ENCODE peak calls at places on chromosomes 13 and 19, in eight cellular contexts. F is AG09309, H is cardiac muscle cell, V is left lung, K is dorsolateral prefrontal cortex, T is progenitor cell of endocrine pancreas, P is pancreas, L is MCF 10A. N is an unnamed sample.

GRCh38 chr13:93266681-93267080 is 40.1 kb downstream of the GPC6 start:
- DNase-seq in V (no peak), H (no peak), K (no peak), L (no peak), F (no peak), P (no peak), T (no peak), N (no peak)

GRCh38 chr19:51799998-51800848 is 5.3 kb downstream of the FPR3 start:
- DNase-seq in P (peak), T (no peak), H (no peak), K (no peak), F (no peak), L (no peak), V (peak), N (no peak)

GRCh38 chr13:113393572-113394503 is 29.9 kb upstream of the GRTP1 start:
- DNase-seq in K (peak), V (peak), F (no peak), L (peak), P (peak), T (peak), H (peak), N (peak)

GRCh38 chr19:53308339-53308811 is 25.2 kb upstream of the ZNF845 start:
- DNase-seq in H (peak), L (no peak), K (no peak), T (peak), F (no peak), V (no peak), P (peak), N (peak)

GRCh38 chr19:41887711-41888382 is 4.9 kb downstream of the ARHGEF1 start:
- DNase-seq in T (peak), L (peak), F (no peak), V (peak), H (no peak), P (peak), K (peak), N (no peak)

GRCh38 chr13:80083516-80084085 is 257.3 kb downstream of the SPRY2 start:
- DNase-seq in H (no peak), T (no peak), F (no peak), L (peak), K (no peak), P (no peak), V (no peak), N (no peak)

GRCh38 chr13:25493930-25494707 is 122.3 kb downstream of the ATP8A2 start:
- DNase-seq in P (no peak), L (no peak), T (no peak), F (no peak), H (peak), V (no peak), K (no peak), N (no peak)

GRCh38 chr13:33260168-33261098 is 25.1 kb downstream of the STARD13 start:
- DNase-seq in L (peak), V (no peak), H (peak), F (no peak), P (no peak), K (no peak), T (no peak), N (no peak)

GRCh38 chr13:90105881-90106496 is 1241.5 kb upstream of the MIR17HG start:
- DNase-seq in L (no peak), K (no peak), P (no peak), V (no peak), F (no peak), H (no peak), T (no peak), N (no peak)

GRCh38 chr13:21668665-21669599 is 1.9 kb upstream of the FGF9 start:
- DNase-seq in L (no peak), H (peak), T (peak), F (no peak), K (peak), V (peak), P (no peak), N (no peak)

GRCh38 chr13:107284168-107284567 is 716.2 kb upstream of the ARGLU1 start:
- DNase-seq in T (no peak), K (no peak), H (no peak), V (no peak), P (no peak), F (no peak), L (peak), N (no peak)

GRCh38 chr13:114070098-114070799 is 62.2 kb downstream of the RASA3 start:
- DNase-seq in F (no peak), L (no peak), P (no peak), K (peak), H (no peak), V (peak), T (no peak), N (no peak)

GRCh38 chr13:110559429-110559943 is 2.0 kb downstream of the RAB20 start:
- DNase-seq in K (no peak), F (no peak), L (no peak), P (peak), V (peak), T (no peak), H (peak), N (no peak)

GRCh38 chr13:32079586-32079985 is 48.0 kb downstream of the FRY start:
- DNase-seq in F (no peak), V (no peak), H (no peak), T (no peak), L (no peak), P (no peak), K (no peak), N (no peak)

GRCh38 chr19:8148410-8149231 is 771 bp downstream of the FBN3 start:
- DNase-seq in H (peak), L (no peak), P (peak), F (no peak), K (no peak), T (peak), V (no peak), N (peak)

GRCh38 chr13:65470781-65471180 is 1759.4 kb downstream of the PCDH9 start:
- DNase-seq in L (no peak), F (no peak), K (no peak), P (no peak), V (no peak), T (no peak), H (no peak), N (no peak)

GRCh38 chr13:51976423-51976822 is 34.8 kb downstream of the ATP7B start:
- DNase-seq in L (no peak), K (no peak), P (no peak), V (no peak), F (no peak), H (no peak), T (no peak), N (no peak)

GRCh38 chr19:15893498-15893897 is 4.4 kb downstream of the CYP4F2 start:
- DNase-seq in H (no peak), T (no peak), K (no peak), V (no peak), F (no peak), L (no peak), P (no peak), N (no peak)

GRCh38 chr13:43331676-43332075 is 308.3 kb downstream of the DNAJC15 start:
- DNase-seq in F (no peak), K (peak), L (no peak), H (no peak), V (no peak), T (no peak), P (no peak), N (no peak)

GRCh38 chr13:109309625-109310363 is 476.6 kb downstream of the IRS2 start:
- DNase-seq in K (no peak), T (no peak), H (no peak), V (no peak), F (no peak), P (peak), L (no peak), N (no peak)

GRCh38 chr19:41588497-41589209 is 12.7 kb downstream of the CEACAM21 start:
- DNase-seq in T (no peak), P (no peak), L (peak), V (no peak), K (no peak), H (peak), F (no peak), N (no peak)

GRCh38 chr19:4327877-4328242 is 10.8 kb downstream of the STAP2 start:
- DNase-seq in K (no peak), F (no peak), V (no peak), L (no peak), H (no peak), T (no peak), P (no peak), N (no peak)

GRCh38 chr19:20928371-20928770 is 5.3 kb downstream of the ZNF85 start:
- DNase-seq in V (no peak), P (no peak), H (no peak), L (peak), F (peak), K (no peak), T (no peak), N (no peak)

GRCh38 chr13:113591750-113592149 is 7.2 kb downstream of the TFDP1 start:
- DNase-seq in V (no peak), P (no peak), H (no peak), F (no peak), L (no peak), T (no peak), K (no peak), N (no peak)

GRCh38 chr13:87398047-87398446 is 273.1 kb upstream of the SLITRK5 start:
- DNase-seq in V (no peak), H (no peak), F (no peak), L (no peak), P (no peak), K (no peak), T (no peak), N (no peak)

GRCh38 chr19:42083537-42083936 is 7.6 kb downstream of the ZNF574 start:
- DNase-seq in K (no peak), P (no peak), V (no peak), H (no peak), L (no peak), T (no peak), F (no peak), N (no peak)

GRCh38 chr19:16355293-16356043 is 30.8 kb downstream of the KLF2 start:
- DNase-seq in L (no peak), T (no peak), V (no peak), H (no peak), F (no peak), K (no peak), P (no peak), N (no peak)

GRCh38 chr13:24192811-24193162 is 32.3 kb downstream of the SPATA13 start:
- DNase-seq in H (no peak), F (no peak), P (no peak), L (no peak), V (no peak), K (no peak), T (no peak), N (no peak)

GRCh38 chr19:34254552-34255432 is at the start of gene GARRE1:
- DNase-seq in V (no peak), P (peak), K (no peak), F (no peak), L (no peak), T (peak), H (peak), N (peak)

GRCh38 chr13:77853701-77854100 is 64.9 kb downstream of the EDNRB start:
- DNase-seq in P (no peak), L (no peak), T (no peak), H (no peak), V (no peak), K (no peak), F (no peak), N (no peak)

GRCh38 chr13:28539625-28540286 is 44.8 kb upstream of the FLT1 start:
- DNase-seq in V (no peak), H (no peak), T (no peak), P (no peak), L (no peak), F (no peak), K (no peak), N (no peak)

GRCh38 chr13:84481958-84482357 is 599.7 kb upstream of the SLITRK1 start:
- DNase-seq in K (no peak), H (no peak), T (no peak), P (no peak), V (no peak), F (peak), L (peak), N (no peak)

GRCh38 chr19:46878613-46879375 is 18.0 kb downstream of the ARHGAP35 start:
- DNase-seq in P (no peak), H (no peak), F (no peak), L (peak), T (no peak), V (no peak), K (no peak), N (no peak)

GRCh38 chr19:16496613-16496983 is 404 bp downstream of the C19orf44 start:
- DNase-seq in L (peak), T (no peak), F (no peak), P (no peak), H (no peak), V (no peak), K (peak), N (no peak)

GRCh38 chr19:35908977-35909683 is 1.0 kb upstream of the TYROBP start:
- DNase-seq in T (no peak), V (peak), H (no peak), K (peak), L (no peak), P (no peak), F (no peak), N (no peak)

GRCh38 chr13:100904293-100904976 is 229.8 kb upstream of the TMTC4 start:
- DNase-seq in F (no peak), T (no peak), H (no peak), L (no peak), P (no peak), K (no peak), V (no peak), N (no peak)

GRCh38 chr19:6236310-6237291 is 43.2 kb downstream of the MLLT1 start:
- DNase-seq in P (peak), F (no peak), T (no peak), L (peak), H (no peak), K (no peak), V (peak), N (no peak)
- TF ChIP-seq CTCF in P (no peak), F (no peak), T (no peak), L (no peak), H (no peak), K (no peak), V (no peak), N (no peak)

GRCh38 chr19:3129112-3129511 is 6.7 kb upstream of the GNA15 start:
- DNase-seq in H (no peak), P (no peak), K (no peak), F (peak), L (peak), V (no peak), T (no peak), N (no peak)
- TF ChIP-seq CTCF in H (peak), P (no peak), K (peak), F (peak), L (peak), V (peak), T (peak), N (peak)

GRCh38 chr19:13036366-13036976 is 41.2 kb downstream of the NFIX start:
- DNase-seq in P (no peak), V (peak), K (no peak), L (peak), T (no peak), F (no peak), H (no peak), N (no peak)
- TF ChIP-seq CTCF in P (no peak), V (no peak), K (no peak), L (no peak), T (no peak), F (no peak), H (no peak), N (peak)

GRCh38 chr13:38637576-38637975 is 49.3 kb upstream of the FREM2 start:
- DNase-seq in F (no peak), T (no peak), P (no peak), H (no peak), V (no peak), L (peak), K (no peak), N (no peak)

GRCh38 chr13:38636756-38637155 is 50.1 kb upstream of the FREM2 start:
- DNase-seq in F (no peak), H (no peak), T (peak), P (peak), V (no peak), L (no peak), K (no peak), N (no peak)

GRCh38 chr13:38636106-38636505 is 50.8 kb upstream of the FREM2 start:
- DNase-seq in T (no peak), L (no peak), P (no peak), V (no peak), F (no peak), K (no peak), H (no peak), N (no peak)

GRCh38 chr13:38641164-38641948 is 45.5 kb upstream of the FREM2 start:
- DNase-seq in V (no peak), K (no peak), H (no peak), F (no peak), P (no peak), T (no peak), L (peak), N (no peak)
- TF ChIP-seq CTCF in V (peak), K (no peak), H (peak), F (peak), P (peak), T (peak), L (peak), N (peak)

GRCh38 chr19:56080669-56081401 is 40.3 kb downstream of the ZNF787 start:
- DNase-seq in F (peak), T (peak), L (peak), H (peak), K (peak), P (peak), V (peak), N (peak)
- TF ChIP-seq CTCF in F (peak), T (peak), L (peak), H (peak), K (peak), P (peak), V (peak), N (peak)

GRCh38 chr19:5354403-5354802 is 13.8 kb upstream of the PTPRS start:
- DNase-seq in K (no peak), F (no peak), H (no peak), L (peak), P (no peak), T (no peak), V (no peak), N (no peak)
- TF ChIP-seq CTCF in K (no peak), F (peak), H (peak), L (peak), P (no peak), T (peak), V (no peak), N (peak)

GRCh38 chr19:30785728-30786127 is 413.5 kb downstream of the ZNF536 start:
- DNase-seq in F (no peak), L (no peak), T (no peak), P (no peak), V (no peak), H (no peak), K (no peak), N (no peak)
- TF ChIP-seq CTCF in F (no peak), L (no peak), T (no peak), P (no peak), V (no peak), H (no peak), K (no peak), N (no peak)

DNA sequence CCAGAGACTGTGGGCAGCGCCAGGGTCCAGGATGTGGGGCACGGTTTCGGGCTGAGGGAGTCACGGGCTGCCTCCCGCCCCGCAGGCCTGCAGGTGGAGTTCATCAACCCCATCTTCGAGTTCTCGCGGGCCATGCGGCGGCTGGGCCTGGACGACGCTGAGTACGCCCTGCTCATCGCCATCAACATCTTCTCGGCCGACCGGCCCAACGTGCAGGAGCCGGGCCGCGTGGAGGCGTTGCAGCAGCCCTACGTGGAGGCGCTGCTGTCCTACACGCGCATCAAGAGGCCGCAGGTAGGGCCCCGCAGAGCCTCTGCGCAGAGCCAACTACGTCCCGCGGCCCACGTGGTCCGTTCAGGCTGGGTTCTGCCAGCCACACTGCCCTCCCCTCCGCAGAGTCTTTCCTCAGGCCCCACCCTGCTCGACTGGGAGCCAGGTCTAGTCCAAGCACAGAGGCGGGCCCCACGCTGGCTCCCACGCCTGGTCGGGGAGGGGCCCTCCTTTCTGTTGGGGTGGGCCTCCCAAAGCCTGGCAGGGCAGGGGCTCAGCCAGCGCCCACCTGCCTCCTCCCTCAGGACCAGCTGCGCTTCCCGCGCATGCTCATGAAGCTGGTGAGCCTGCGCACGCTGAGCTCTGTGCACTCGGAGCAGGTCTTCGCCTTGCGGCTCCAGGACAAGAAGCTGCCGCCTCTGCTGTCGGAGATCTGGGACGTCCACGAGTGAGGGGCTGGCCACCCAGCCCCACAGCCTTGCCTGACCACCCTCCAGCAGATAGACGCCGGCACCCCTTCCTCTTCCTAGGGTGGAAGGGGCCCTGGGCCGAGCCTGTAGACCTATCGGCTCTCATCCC is 2.0 kb upstream of the POLD1 start:
- DNase-seq in F (no peak), T (no peak), P (peak), H (no peak), K (no peak), L (no peak), V (no peak), N (no peak)
- TF ChIP-seq CTCF in F (no peak), T (no peak), P (no peak), H (no peak), K (no peak), L (no peak), V (no peak), N (no peak)

N was measured in D721Med.